ENCODE peak calls at places on chromosomes 1 and 21, in ten cellular contexts. B is naive thymus-derived CD4-positive, alpha-beta T cell; P is A549; K is IMR-90; A is CD8-positive, alpha-beta T cell; J is CD4-positive, alpha-beta T cell; E is H9; Y is lower lobe of right lung; T is WERI-Rb-1; G is psoas muscle. F is an unnamed sample.

GRCh38 chr1:75053207-75053606 is 81.0 kb upstream of the LHX8 start:
- DNase-seq in B (no peak), P (peak), K (no peak), A (no peak), J (no peak), E (no peak), Y (no peak), T (no peak), G (no peak), F (no peak)

GRCh38 chr1:205269711-205270110 is 42.0 kb downstream of the TMCC2 start:
- DNase-seq in B (no peak), P (no peak), K (no peak), A (no peak), J (no peak), E (no peak), Y (no peak), T (no peak), G (no peak), F (no peak)

GRCh38 chr1:20601123-20601825 is 12.4 kb downstream of the CDA start:
- DNase-seq in B (no peak), P (no peak), K (peak), A (no peak), J (no peak), E (no peak), Y (no peak), T (no peak), G (no peak), F (no peak)

GRCh38 chr21:42737969-42738590 is 84.7 kb downstream of the PDE9A start:
- DNase-seq in B (peak), P (no peak), K (no peak), A (no peak), J (peak), E (no peak), Y (peak), T (no peak), G (peak), F (peak)

GRCh38 chr1:86380257-86380861 is 15.8 kb downstream of the ODF2L start:
- DNase-seq in B (peak), P (peak), K (peak), A (no peak), J (no peak), E (no peak), Y (no peak), T (no peak), G (no peak), F (no peak)

GRCh38 chr1:33363470-33363861 is 42.6 kb upstream of the A3GALT2 start:
- DNase-seq in B (no peak), P (no peak), K (no peak), A (no peak), J (no peak), E (no peak), Y (no peak), T (no peak), G (no peak), F (peak)

GRCh38 chr1:62590255-62590969 is 6.9 kb upstream of the ANGPTL3 start:
- DNase-seq in B (no peak), P (no peak), K (no peak), A (no peak), J (no peak), E (no peak), Y (no peak), T (no peak), G (no peak), F (no peak)

GRCh38 chr21:45335761-45336534 is 48.3 kb upstream of the POFUT2 start:
- DNase-seq in B (no peak), P (no peak), K (no peak), A (no peak), J (no peak), E (peak), Y (peak), T (no peak), G (peak), F (no peak)

GRCh38 chr1:76942549-76942948 is 75.3 kb downstream of the ST6GALNAC5 start:
- DNase-seq in B (no peak), P (no peak), K (peak), A (no peak), J (no peak), E (no peak), Y (no peak), T (no peak), G (no peak), F (no peak)

GRCh38 chr1:174258148-174258550 is 98.8 kb downstream of the RABGAP1L start:
- DNase-seq in B (peak), P (peak), K (peak), A (no peak), J (no peak), E (peak), Y (no peak), T (peak), G (no peak), F (no peak)

GRCh38 chr1:203135636-203136305 is 8.2 kb downstream of the ADORA1 start:
- DNase-seq in B (no peak), P (no peak), K (no peak), A (no peak), J (no peak), E (no peak), Y (no peak), T (no peak), G (no peak), F (no peak)

GRCh38 chr1:218207194-218207593 is 77.9 kb upstream of the RRP15 start:
- DNase-seq in B (no peak), P (no peak), K (no peak), A (no peak), J (no peak), E (no peak), Y (no peak), T (no peak), G (no peak), F (no peak)

GRCh38 chr1:3608154-3608553 is 3.2 kb downstream of the MEGF6 start:
- DNase-seq in B (no peak), P (no peak), K (no peak), A (no peak), J (no peak), E (no peak), Y (no peak), T (no peak), G (no peak), F (no peak)

GRCh38 chr1:90781429-90782020 is 64.4 kb upstream of the BARHL2 start:
- DNase-seq in B (no peak), P (no peak), K (no peak), A (no peak), J (no peak), E (no peak), Y (no peak), T (no peak), G (no peak), F (peak)

GRCh38 chr1:29547300-29547699 is 311.0 kb downstream of the PTPRU start:
- DNase-seq in B (no peak), P (no peak), K (no peak), A (no peak), J (no peak), E (no peak), Y (no peak), T (no peak), G (no peak), F (no peak)

GRCh38 chr1:55670331-55671082 is 455.3 kb upstream of the USP24 start:
- DNase-seq in B (no peak), P (no peak), K (peak), A (no peak), J (no peak), E (no peak), Y (no peak), T (no peak), G (no peak), F (no peak)

GRCh38 chr1:86487131-86487804 is 18.5 kb downstream of the CLCA1 start:
- DNase-seq in B (no peak), P (no peak), K (peak), A (no peak), J (no peak), E (no peak), Y (no peak), T (no peak), G (peak), F (no peak)

GRCh38 chr1:227242811-227243682 is 75.2 kb downstream of the CDC42BPA start:
- DNase-seq in B (no peak), P (no peak), K (no peak), A (no peak), J (no peak), E (no peak), Y (no peak), T (no peak), G (no peak), F (no peak)

GRCh38 chr1:212608209-212608955 is at the start of gene ATF3:
- DNase-seq in B (peak), P (peak), K (peak), A (peak), J (peak), E (peak), Y (peak), T (peak), G (peak), F (peak)

GRCh38 chr1:241990040-241990439 is 8.9 kb downstream of the MAP1LC3C start:
- DNase-seq in B (no peak), P (peak), K (peak), A (no peak), J (no peak), E (peak), Y (peak), T (peak), G (peak), F (peak)

GRCh38 chr1:206696812-206697585 is 12.3 kb downstream of the MAPKAPK2 start:
- DNase-seq in B (no peak), P (no peak), K (no peak), A (no peak), J (no peak), E (no peak), Y (no peak), T (no peak), G (no peak), F (no peak)

GRCh38 chr1:113684153-113684541 is 75.1 kb downstream of the PHTF1 start:
- DNase-seq in B (no peak), P (no peak), K (peak), A (no peak), J (no peak), E (no peak), Y (peak), T (no peak), G (peak), F (no peak)

GRCh38 chr1:78541479-78541878 is 50.7 kb downstream of the PTGFR start:
- DNase-seq in B (no peak), P (no peak), K (no peak), A (no peak), J (no peak), E (no peak), Y (no peak), T (no peak), G (no peak), F (no peak)

GRCh38 chr1:65177457-65177856 is 29.5 kb downstream of the AK4 start:
- DNase-seq in B (no peak), P (no peak), K (peak), A (no peak), J (no peak), E (no peak), Y (no peak), T (no peak), G (no peak), F (no peak)

GRCh38 chr1:104125226-104125625 is 375.5 kb downstream of the AMY1C start:
- DNase-seq in B (no peak), P (no peak), K (no peak), A (no peak), J (no peak), E (no peak), Y (no peak), T (no peak), G (no peak), F (no peak)

GRCh38 chr1:21759182-21759581 is 23.8 kb downstream of the USP48 start:
- DNase-seq in B (no peak), P (no peak), K (no peak), A (no peak), J (no peak), E (no peak), Y (no peak), T (no peak), G (no peak), F (no peak)

GRCh38 chr1:169595764-169596711 is 9.8 kb upstream of the F5 start:
- DNase-seq in B (no peak), P (peak), K (peak), A (no peak), J (no peak), E (peak), Y (no peak), T (no peak), G (no peak), F (no peak)

GRCh38 chr1:205456383-205456867 is 580 bp upstream of the BLACAT1 start:
- DNase-seq in B (no peak), P (no peak), K (no peak), A (no peak), J (no peak), E (peak), Y (no peak), T (peak), G (no peak), F (no peak)

GRCh38 chr1:47627471-47628370 is 189.9 kb downstream of the FOXD2 start:
- DNase-seq in B (no peak), P (no peak), K (no peak), A (no peak), J (no peak), E (peak), Y (no peak), T (peak), G (no peak), F (no peak)

GRCh38 chr1:79155991-79156390 is 149.5 kb upstream of the ADGRL4 start:
- DNase-seq in B (no peak), P (no peak), K (no peak), A (no peak), J (no peak), E (no peak), Y (no peak), T (no peak), G (no peak), F (no peak)

GRCh38 chr1:20074046-20074724 is 4.2 kb downstream of the PLA2G5 start:
- DNase-seq in B (no peak), P (no peak), K (no peak), A (no peak), J (no peak), E (no peak), Y (no peak), T (no peak), G (no peak), F (no peak)

GRCh38 chr1:246794261-246795093 is 70.3 kb downstream of the SCCPDH start:
- DNase-seq in B (no peak), P (peak), K (peak), A (no peak), J (no peak), E (no peak), Y (no peak), T (peak), G (no peak), F (no peak)

GRCh38 chr1:70718086-70718630 is 307.1 kb downstream of the CTH start:
- DNase-seq in B (no peak), P (no peak), K (no peak), A (no peak), J (no peak), E (no peak), Y (no peak), T (no peak), G (no peak), F (no peak)

GRCh38 chr1:26856604-26857469 is 6.1 kb upstream of the SFN start:
- DNase-seq in B (no peak), P (no peak), K (no peak), A (no peak), J (no peak), E (no peak), Y (no peak), T (peak), G (no peak), F (no peak)

GRCh38 chr1:224784606-224785328 is 144.7 kb upstream of the DNAH14 start:
- DNase-seq in B (no peak), P (no peak), K (peak), A (no peak), J (no peak), E (no peak), Y (no peak), T (no peak), G (no peak), F (no peak)

DNA sequence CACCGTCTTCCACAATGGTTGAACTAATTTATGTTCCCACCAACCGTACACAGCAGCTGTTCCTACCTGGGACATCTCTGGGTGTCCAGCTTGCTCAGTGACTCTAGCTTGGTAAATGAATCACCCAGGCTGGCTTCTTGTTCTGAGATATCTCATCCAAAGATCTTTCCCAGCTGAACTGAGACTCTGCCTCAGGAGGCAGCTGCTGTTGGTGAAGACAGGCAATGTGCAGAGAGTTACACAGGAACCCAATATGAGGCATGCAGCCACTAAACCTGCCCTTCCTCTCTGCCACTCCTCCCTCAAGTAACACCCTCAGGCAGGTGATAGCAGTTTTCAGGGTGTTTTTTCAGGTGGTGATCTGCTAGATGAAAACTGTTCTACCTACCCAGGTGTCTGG is 14.0 kb upstream of the FOXO6 start:
- DNase-seq in B (no peak), P (no peak), K (no peak), A (no peak), J (no peak), E (no peak), Y (no peak), T (no peak), G (no peak), F (no peak)
- H3K27ac ChIP-seq in B (no peak), P (no peak), K (no peak), A (no peak), J (no peak), E (no peak), Y (no peak), T (no peak), G (no peak), F (no peak)

DNA sequence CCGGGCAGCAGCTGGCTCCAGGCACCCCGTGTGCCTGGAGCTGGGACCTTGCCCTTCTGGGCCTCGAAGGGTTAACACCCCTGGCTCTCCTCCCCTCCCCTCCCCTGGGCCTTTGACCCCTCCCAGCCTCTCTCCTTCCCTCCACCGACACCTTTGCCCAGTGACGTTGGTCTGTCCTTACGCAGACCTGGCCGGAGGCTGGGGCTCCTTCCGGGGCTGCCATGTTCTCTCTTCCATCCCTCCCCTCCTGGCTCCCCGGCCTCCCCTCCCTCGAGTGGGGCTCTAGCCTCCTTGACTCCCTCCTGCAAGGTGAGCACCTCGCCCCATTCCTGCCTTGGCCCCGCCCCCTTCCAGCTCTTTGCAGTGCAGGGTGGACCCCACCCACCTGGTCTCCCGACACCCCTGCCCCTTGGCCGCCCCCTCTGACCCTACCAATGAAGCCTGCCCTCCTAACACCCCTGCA is at the start of gene TMEM82:
- DNase-seq in B (no peak), P (no peak), K (no peak), A (no peak), J (no peak), E (peak), Y (peak), T (no peak), G (no peak), F (no peak)
- H3K27ac ChIP-seq in B (no peak), P (peak), K (no peak), A (no peak), J (no peak), E (no peak), Y (no peak), T (no peak), G (peak), F (no peak)

GRCh38 chr1:6271001-6271400 is 10.1 kb upstream of the GPR153 start:
- DNase-seq in B (no peak), P (no peak), K (no peak), A (no peak), J (no peak), E (no peak), Y (no peak), T (no peak), G (no peak), F (no peak)

GRCh38 chr1:6271554-6271953 is 10.7 kb upstream of the GPR153 start:
- DNase-seq in B (no peak), P (no peak), K (no peak), A (no peak), J (no peak), E (no peak), Y (no peak), T (no peak), G (no peak), F (no peak)

GRCh38 chr1:6270432-6270831 is 9.5 kb upstream of the GPR153 start:
- DNase-seq in B (no peak), P (no peak), K (no peak), A (no peak), J (no peak), E (no peak), Y (no peak), T (no peak), G (no peak), F (no peak)

GRCh38 chr1:6269271-6269996 is 8.5 kb upstream of the GPR153 start:
- DNase-seq in B (no peak), P (no peak), K (no peak), A (no peak), J (no peak), E (no peak), Y (no peak), T (no peak), G (no peak), F (no peak)

DNA sequence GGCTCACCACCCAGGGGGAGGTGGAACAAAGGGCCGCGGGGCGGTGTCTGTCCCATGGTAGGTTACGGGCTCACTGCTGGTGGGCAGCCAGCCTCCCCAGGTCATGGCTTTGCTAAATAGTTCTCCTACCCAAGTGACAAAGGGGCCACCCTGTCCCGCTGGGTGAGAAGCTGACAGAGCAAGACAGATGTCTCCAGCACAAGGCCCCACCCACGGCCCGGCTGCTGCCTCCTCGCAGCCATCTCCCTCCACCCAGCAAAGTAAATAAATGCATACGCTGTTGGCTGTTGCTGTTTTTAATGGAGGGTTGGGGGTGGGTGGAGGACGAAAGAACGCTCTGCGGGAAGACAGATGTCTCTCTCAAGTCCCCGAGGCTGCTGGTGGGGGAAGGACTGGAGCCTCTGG is 9.1 kb upstream of the GPR153 start:
- DNase-seq in B (no peak), P (no peak), K (no peak), A (no peak), J (no peak), E (no peak), Y (no peak), T (peak), G (no peak), F (no peak)
- H3K27ac ChIP-seq in B (no peak), P (no peak), K (no peak), A (no peak), J (no peak), E (no peak), Y (no peak), T (peak), G (no peak), F (no peak)

DNA sequence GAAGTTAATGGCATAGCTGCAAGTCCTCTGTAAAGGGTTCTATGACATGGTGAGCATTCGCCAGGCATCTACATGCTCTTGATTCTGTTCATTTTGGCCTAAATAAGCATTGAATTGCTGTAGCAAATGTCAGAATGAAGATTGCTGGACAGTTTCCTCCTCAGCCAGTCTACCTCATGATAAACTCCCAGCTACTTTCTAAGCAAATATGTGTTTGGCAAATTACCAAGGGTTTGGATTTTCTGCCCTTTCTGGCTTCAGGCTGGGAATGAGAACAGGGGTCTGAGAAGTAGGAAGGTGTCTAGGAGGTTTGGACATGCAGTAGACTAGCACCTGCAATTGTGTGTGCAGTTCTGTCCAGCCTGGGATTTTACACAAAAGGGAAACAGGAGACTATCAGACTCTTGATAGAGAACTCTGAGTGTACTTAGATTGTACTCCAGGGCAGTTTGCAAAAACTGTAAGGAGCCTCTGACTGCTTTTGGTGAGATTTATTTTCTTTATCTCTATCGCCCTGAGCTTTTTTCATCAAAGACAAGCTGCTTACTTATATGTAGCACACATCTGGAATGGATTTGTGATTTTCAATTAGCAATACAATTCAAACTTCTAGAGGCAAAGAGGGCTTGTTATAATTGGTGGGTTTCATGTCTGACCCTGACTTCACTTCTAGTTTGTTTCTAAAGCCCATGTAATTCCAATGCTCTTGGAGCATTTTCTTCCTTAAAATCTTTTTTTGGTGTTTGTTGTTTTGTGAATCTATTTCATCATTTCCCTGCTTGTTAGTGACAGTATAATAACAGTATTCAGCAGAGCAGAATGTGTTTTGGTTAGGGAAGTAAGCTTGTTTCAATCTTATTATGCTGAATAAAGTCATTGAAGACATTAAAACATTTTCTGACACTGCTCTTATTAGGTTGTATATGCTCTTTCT is 150.8 kb downstream of the VPS13D start:
- DNase-seq in B (no peak), P (peak), K (no peak), A (no peak), J (no peak), E (no peak), Y (no peak), T (no peak), G (no peak), F (no peak)
- H3K27ac ChIP-seq in B (no peak), P (peak), K (no peak), A (no peak), J (no peak), E (no peak), Y (peak), T (no peak), G (no peak), F (peak)